ENCODE peak calls at places on chromosomes 6 and 20, in six cellular contexts. E, K, C, W, G and P are unnamed samples.

GRCh38 chr6:136784910-136785746 is 7.1 kb downstream of the MAP3K5 start:
- DNase-seq in W (no peak), K (no peak), G (no peak), C (no peak), E (no peak), P (no peak)

GRCh38 chr20:63235399-63235983 is at the start of gene BIRC7:
- DNase-seq in G (no peak), C (peak), W (no peak), K (no peak), E (no peak), P (no peak)

GRCh38 chr20:45406260-45407066 is 1.6 kb upstream of the DBNDD2 start:
- DNase-seq in G (no peak), C (peak), E (no peak), K (no peak), W (peak), P (peak)

GRCh38 chr6:34664270-34664971 is 32.1 kb downstream of the ILRUN start:
- DNase-seq in K (no peak), W (no peak), G (peak), E (no peak), C (peak), P (no peak)

GRCh38 chr6:89972024-89972381 is 77.7 kb downstream of the GJA10 start:
- DNase-seq in G (no peak), K (no peak), E (no peak), W (no peak), C (no peak), P (no peak)

GRCh38 chr20:8858181-8858794 is 210.6 kb upstream of the PLCB4 start:
- DNase-seq in E (no peak), C (no peak), W (no peak), K (no peak), G (peak), P (no peak)

GRCh38 chr20:44464514-44464913 is 11.2 kb upstream of the TTPAL start:
- DNase-seq in E (no peak), G (peak), C (no peak), K (no peak), W (no peak), P (no peak)

GRCh38 chr6:147053311-147053921 is 150.8 kb upstream of the STXBP5 start:
- DNase-seq in K (no peak), C (no peak), E (no peak), W (no peak), G (no peak), P (no peak)

GRCh38 chr6:101439790-101440189 is 46.3 kb downstream of the GRIK2 start:
- DNase-seq in E (no peak), C (no peak), K (no peak), W (no peak), G (no peak), P (no peak)

GRCh38 chr20:54774423-54774822 is 299.0 kb downstream of the DOK5 start:
- DNase-seq in E (no peak), G (no peak), K (no peak), C (no peak), W (no peak), P (no peak)

GRCh38 chr6:40962241-40962640 is 76.8 kb downstream of the UNC5CL start:
- DNase-seq in E (peak), C (no peak), K (peak), W (no peak), G (peak), P (peak)

GRCh38 chr6:89734526-89734925 is 85.1 kb downstream of the MDN1 start:
- DNase-seq in W (no peak), C (no peak), K (no peak), G (no peak), E (no peak), P (no peak)

GRCh38 chr6:138157986-138158638 is 3.6 kb upstream of the ARFGEF3 start:
- DNase-seq in W (no peak), E (no peak), G (no peak), C (no peak), K (no peak), P (no peak)

GRCh38 chr20:50635014-50635557 is 56.3 kb downstream of the RIPOR3 start:
- DNase-seq in E (no peak), W (no peak), G (no peak), C (no peak), K (no peak), P (no peak)

GRCh38 chr6:33672808-33673207 is 38.7 kb downstream of the UQCC2 start:
- DNase-seq in K (no peak), G (peak), W (no peak), E (no peak), C (peak), P (no peak)

GRCh38 chr6:84635081-84635745 is 129.2 kb downstream of the TBX18 start:
- DNase-seq in C (no peak), E (no peak), G (no peak), W (no peak), K (no peak), P (no peak)

GRCh38 chr20:51237790-51238189 is 214.9 kb upstream of the KCNG1 start:
- DNase-seq in K (no peak), W (no peak), G (no peak), C (no peak), E (no peak), P (no peak)

GRCh38 chr20:62782149-62782892 is 14.0 kb upstream of the MRGBP start:
- DNase-seq in C (no peak), K (no peak), G (peak), W (no peak), E (no peak), P (no peak)

GRCh38 chr20:4230185-4230584 is 214.8 kb upstream of the RNF24 start:
- DNase-seq in K (no peak), W (no peak), E (no peak), C (no peak), G (no peak), P (no peak)

GRCh38 chr6:125869427-125869826 is 78.7 kb downstream of the NCOA7 start:
- DNase-seq in C (no peak), E (no peak), G (no peak), K (no peak), W (no peak), P (no peak)

GRCh38 chr6:105587349-105588115 is 184.7 kb upstream of the PREP start:
- DNase-seq in K (no peak), G (no peak), E (no peak), W (no peak), C (no peak), P (no peak)

GRCh38 chr20:24764825-24765224 is 184.2 kb upstream of the CST7 start:
- DNase-seq in W (no peak), E (no peak), G (no peak), C (no peak), K (no peak), P (no peak)

GRCh38 chr20:56722042-56722441 is 92.9 kb downstream of the TFAP2C start:
- DNase-seq in W (no peak), K (peak), C (no peak), G (no peak), E (peak), P (no peak)

GRCh38 chr6:14165091-14165490 is 47.5 kb downstream of the CD83 start:
- DNase-seq in K (no peak), C (no peak), W (no peak), E (no peak), G (no peak), P (no peak)
- TF ChIP-seq TAF1 in K (no peak), C (no peak), W (no peak), E (no peak), G (no peak), P (no peak)

GRCh38 chr20:19070036-19070435 is 142.4 kb upstream of the SLC24A3 start:
- DNase-seq in E (no peak), G (no peak), W (no peak), K (no peak), C (no peak), P (no peak)
- TF ChIP-seq POLR2A in E (no peak), G (no peak), W (no peak), K (no peak), C (no peak), P (no peak)

GRCh38 chr6:27894839-27895762 is 17.1 kb downstream of the OR2B2 start:
- DNase-seq in G (peak), K (no peak), E (peak), C (peak), W (no peak), P (no peak)
- TF ChIP-seq POLR2AphosphoS5 in G (peak), K (peak), E (peak), C (peak), W (peak), P (no peak)

DNA sequence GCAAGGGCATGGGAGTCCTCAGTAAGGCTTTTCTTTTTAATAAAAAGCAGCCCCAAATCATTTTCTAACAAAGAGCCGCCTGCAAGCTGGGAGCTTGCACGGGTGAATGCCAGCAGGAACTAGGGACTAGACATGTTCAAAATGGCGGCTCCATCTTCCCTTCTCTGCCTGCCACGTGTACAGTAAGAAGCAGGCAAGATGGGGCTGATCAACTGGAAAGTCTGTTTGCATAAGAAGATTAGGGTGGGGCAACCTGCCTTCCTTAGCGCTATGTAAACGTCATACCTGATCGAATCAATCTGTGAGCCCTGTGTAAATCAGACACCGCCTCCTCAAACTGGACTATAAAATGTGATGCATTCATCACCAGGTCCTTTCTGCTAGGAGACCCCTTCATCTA is 299.4 kb upstream of the SOX4 start:
- DNase-seq in G (no peak), C (no peak), K (no peak), E (no peak), W (no peak), P (no peak)
- TF ChIP-seq TAF1 in G (no peak), C (no peak), K (no peak), E (no peak), W (no peak), P (no peak)

GRCh38 chr6:26196846-26197683 is 109.8 kb downstream of the HFE start:
- DNase-seq in C (peak), K (no peak), W (peak), G (peak), E (peak), P (peak)

GRCh38 chr6:26195924-26196845 is 109.0 kb downstream of the HFE start:
- DNase-seq in K (no peak), G (peak), E (no peak), C (no peak), W (no peak), P (no peak)

GRCh38 chr6:26194329-26194701 is 107.1 kb downstream of the HFE start:
- DNase-seq in K (no peak), G (no peak), C (no peak), E (no peak), W (no peak), P (no peak)

GRCh38 chr6:26194774-26195375 is 107.6 kb downstream of the HFE start:
- DNase-seq in E (no peak), K (no peak), C (no peak), W (no peak), G (no peak), P (no peak)

DNA sequence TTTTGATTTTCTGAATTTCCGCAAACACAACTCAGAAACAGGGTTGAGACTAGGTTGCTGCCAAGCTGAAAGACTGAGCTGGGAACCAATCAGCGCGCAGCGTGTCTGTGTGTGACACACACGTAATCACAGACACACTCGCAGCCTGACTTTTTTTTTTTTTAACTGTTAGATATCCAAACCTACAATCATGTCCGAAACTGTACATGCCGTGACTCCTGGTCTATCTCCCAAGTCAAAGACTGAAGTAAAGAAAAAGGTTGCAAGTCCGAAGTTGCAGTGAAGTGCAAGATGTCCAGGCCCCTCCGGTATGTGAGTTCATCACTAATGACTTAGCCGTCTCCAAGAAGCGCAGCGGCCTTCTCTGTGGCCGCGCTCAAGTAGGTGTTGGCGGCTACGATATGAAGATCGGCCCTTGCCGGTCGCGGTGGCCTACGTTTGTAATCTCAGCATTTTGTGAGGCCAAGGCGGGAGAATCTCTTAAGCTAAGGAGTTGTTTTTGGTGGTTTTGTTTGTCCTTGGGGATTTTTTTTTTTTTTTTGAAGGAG is 108.2 kb downstream of the HFE start:
- DNase-seq in E (peak), C (peak), W (peak), G (peak), K (no peak), P (no peak)
- TF ChIP-seq POLR2A in E (peak), C (peak), W (peak), G (peak), K (peak), P (peak)

DNA sequence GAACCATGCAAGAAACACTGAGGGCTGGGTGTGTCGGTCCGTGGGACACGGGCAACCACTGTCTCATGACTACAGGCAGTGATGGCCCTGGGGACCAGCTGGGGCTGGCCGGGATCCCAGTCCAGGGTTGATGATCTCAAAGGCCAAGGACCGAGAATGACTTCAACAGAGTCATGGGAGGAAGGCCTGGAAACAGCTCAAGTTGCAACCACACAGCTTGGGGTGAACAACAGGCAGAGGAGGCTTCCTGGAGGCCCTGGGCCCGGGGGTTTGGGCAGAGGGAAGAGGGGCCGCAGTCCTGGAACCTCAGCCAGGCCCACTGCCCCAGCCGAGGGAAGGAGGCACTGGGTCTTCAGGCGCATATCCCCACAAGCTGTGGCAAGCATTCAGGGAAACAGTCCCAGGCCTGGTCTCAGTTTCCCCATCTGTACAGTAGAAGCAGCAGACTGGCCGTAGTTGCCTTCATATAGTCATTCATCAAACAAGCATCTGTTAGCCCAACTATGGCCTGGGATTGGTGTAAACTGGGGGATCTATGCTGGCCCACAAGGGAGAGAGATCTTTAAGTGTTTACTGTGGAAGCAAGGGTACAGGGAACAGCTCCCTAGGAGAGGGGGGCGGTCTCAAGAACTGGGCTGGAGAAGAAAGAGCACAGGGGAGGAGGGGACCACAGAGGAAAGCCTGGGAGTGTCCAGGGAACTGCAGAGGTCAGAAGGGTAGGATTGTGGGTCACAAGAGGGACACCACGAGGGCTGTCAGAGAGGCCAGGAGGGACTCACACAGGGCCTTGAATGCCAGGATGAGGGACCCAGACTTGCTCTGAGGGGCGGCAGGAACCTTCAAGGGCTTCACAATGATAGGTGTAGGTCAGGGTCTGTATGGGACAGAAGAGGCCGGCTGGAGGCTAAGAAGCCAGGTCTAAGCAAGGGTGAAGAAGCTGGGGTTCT is 2.1 kb downstream of the MYL9 start:
- DNase-seq in W (no peak), G (no peak), C (no peak), K (no peak), E (no peak), P (no peak)
- TF ChIP-seq POLR2AphosphoS5 in W (no peak), G (no peak), C (no peak), K (no peak), E (no peak), P (no peak)

DNA sequence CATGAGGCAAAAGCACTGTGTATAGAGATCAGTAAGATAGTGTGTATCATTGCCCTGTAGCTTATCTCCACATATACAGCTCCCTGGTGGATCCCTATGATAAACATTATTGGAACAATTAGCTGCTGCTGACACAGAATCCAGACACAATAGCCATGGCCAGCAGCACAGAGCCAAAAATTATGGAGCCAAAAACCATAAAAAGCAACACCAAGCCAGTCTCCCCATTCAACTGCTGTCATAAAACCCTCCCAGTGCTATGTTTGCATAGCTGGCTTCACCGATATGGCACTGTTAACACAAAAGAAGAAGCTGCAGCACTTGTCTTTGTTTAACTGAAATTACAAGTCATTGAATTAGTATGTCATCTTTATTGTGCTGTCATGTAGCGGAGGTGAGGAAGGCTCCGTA is 731.8 kb upstream of the MMS22L start:
- DNase-seq in C (no peak), E (no peak), K (no peak), W (no peak), G (no peak), P (no peak)
- TF ChIP-seq TAF1 in C (no peak), E (no peak), K (no peak), W (no peak), G (no peak), P (no peak)